ENCODE peak calls at places on chromosome 6, in seven cellular contexts. G, S, V, E, P, Z and D are unnamed samples.

GRCh38 chr6:148999501-148999900 is 252.7 kb downstream of the UST start:
- DNase-seq in G (peak), S (no peak), V (no peak), E (no peak), P (no peak), Z (no peak), D (no peak)

GRCh38 chr6:29760328-29760727 is 37.1 kb downstream of the HLA-F start:
- DNase-seq in G (no peak), S (no peak), V (no peak), E (no peak), P (no peak), Z (no peak), D (no peak)

GRCh38 chr6:142444388-142444787 is 142.6 kb downstream of the ADGRG6 start:
- DNase-seq in G (peak), S (no peak), V (no peak), E (no peak), P (no peak), Z (no peak), D (no peak)

GRCh38 chr6:79215233-79215824 is 19.2 kb downstream of the HMGN3 start:
- DNase-seq in G (no peak), S (no peak), V (no peak), E (no peak), P (no peak), Z (no peak), D (no peak)

GRCh38 chr6:161019324-161019839 is 27.8 kb downstream of the MAP3K4 start:
- DNase-seq in G (no peak), S (no peak), V (no peak), E (no peak), P (no peak), Z (no peak), D (no peak)

GRCh38 chr6:115058414-115059211 is 715.8 kb upstream of the HS3ST5 start:
- DNase-seq in G (no peak), S (no peak), V (no peak), E (no peak), P (no peak), Z (no peak), D (no peak)

GRCh38 chr6:165345700-165346099 is 36.3 kb upstream of the C6orf118 start:
- DNase-seq in G (no peak), S (no peak), V (no peak), E (no peak), P (no peak), Z (no peak), D (no peak)

GRCh38 chr6:156687875-156688549 is 89.2 kb upstream of the ARID1B start:
- DNase-seq in G (peak), S (no peak), V (peak), E (peak), P (no peak), Z (no peak), D (no peak)